ENCODE peak calls at places on chromosomes 6 and 20, in eight cellular contexts. R is fibroblast of mammary gland; L is fibroblast of the conjunctiva; G is adipocyte; H is NCI-H510A treated with DMSO at 0.1 percent for 48 hours; J is AML-193; E is choroid plexus epithelial cell; Y is stimulated activated CD4-positive, alpha-beta T cell treated with anti-CD3 and anti-CD28 coated beads, Interleukin-15, amount 100 ng/mL, for 1 hour. O is an unnamed sample.

GRCh38 chr6:34695729-34696188 is 808 bp downstream of the ILRUN start:
- DNase-seq in J (no peak), E (no peak), R (no peak), L (no peak), Y (no peak), G (no peak), H (no peak), O (no peak)

GRCh38 chr6:154705471-154706113 is 27.6 kb upstream of the SCAF8 start:
- DNase-seq in H (no peak), G (no peak), E (peak), L (no peak), R (peak), Y (no peak), J (no peak), O (no peak)

GRCh38 chr20:59664389-59665055 is 60.2 kb downstream of the PHACTR3 start:
- DNase-seq in G (no peak), Y (no peak), E (no peak), L (no peak), H (no peak), R (no peak), J (no peak), O (no peak)

GRCh38 chr6:144063744-144064401 is 31.5 kb downstream of the SF3B5 start:
- DNase-seq in J (peak), Y (peak), H (peak), E (peak), G (peak), L (no peak), R (peak), O (peak)

GRCh38 chr6:109821494-109821893 is 130.4 kb downstream of the FIG4 start:
- DNase-seq in L (no peak), G (no peak), E (peak), J (no peak), Y (no peak), H (no peak), R (no peak), O (no peak)

GRCh38 chr6:101539510-101540245 is 146.2 kb downstream of the GRIK2 start:
- DNase-seq in H (no peak), E (peak), J (no peak), L (peak), R (peak), G (peak), Y (no peak), O (no peak)

GRCh38 chr20:14470231-14470894 is 133.0 kb upstream of the FLRT3 start:
- DNase-seq in E (no peak), J (no peak), G (no peak), L (no peak), R (no peak), H (no peak), Y (no peak), O (no peak)

GRCh38 chr6:26571592-26572296 is 25.0 kb upstream of the ABT1 start:
- DNase-seq in R (peak), Y (no peak), E (peak), G (peak), H (peak), L (peak), J (peak), O (peak)

GRCh38 chr20:5065489-5066383 is 54.0 kb downstream of the PCNA start:
- DNase-seq in R (peak), Y (no peak), E (peak), J (peak), G (peak), H (no peak), L (peak), O (peak)

GRCh38 chr6:37483917-37484785 is 15.5 kb downstream of the CCDC167 start:
- DNase-seq in Y (peak), R (peak), H (peak), G (peak), L (peak), J (peak), E (peak), O (peak)

GRCh38 chr6:42722497-42722896 is at the start of gene PRPH2:
- DNase-seq in J (no peak), R (no peak), Y (no peak), E (no peak), G (no peak), H (no peak), L (no peak), O (no peak)

GRCh38 chr6:17600527-17601388 is 656 bp downstream of the FAM8A1 start:
- DNase-seq in R (peak), H (peak), E (peak), Y (no peak), J (peak), L (no peak), G (peak), O (peak)

GRCh38 chr6:132399376-132400074 is 1.8 kb downstream of the MOXD1 start:
- DNase-seq in E (peak), J (no peak), Y (no peak), H (no peak), L (no peak), G (peak), R (peak), O (no peak)

GRCh38 chr6:129575378-129576118 is 134.4 kb downstream of the ARHGAP18 start:
- DNase-seq in E (peak), G (peak), R (peak), H (peak), Y (no peak), L (peak), J (peak), O (no peak)

GRCh38 chr6:140160494-140160893 is 786.0 kb upstream of the CITED2 start:
- DNase-seq in R (no peak), G (no peak), J (no peak), E (no peak), H (no peak), Y (no peak), L (no peak), O (no peak)

GRCh38 chr6:128443553-128443952 is 76.8 kb downstream of the PTPRK start:
- DNase-seq in G (no peak), E (peak), R (no peak), J (no peak), L (no peak), Y (no peak), H (no peak), O (no peak)

GRCh38 chr20:33709398-33709797 is 10.7 kb downstream of the PXMP4 start:
- DNase-seq in J (no peak), E (no peak), R (peak), G (no peak), Y (no peak), H (no peak), L (no peak), O (no peak)

GRCh38 chr6:55388161-55388560 is 60.9 kb downstream of the GFRAL start:
- DNase-seq in G (no peak), R (peak), J (no peak), E (peak), H (no peak), L (no peak), Y (no peak), O (no peak)

GRCh38 chr6:156980515-156980914 is 203.3 kb downstream of the ARID1B start:
- DNase-seq in G (peak), J (no peak), L (no peak), Y (no peak), H (peak), R (no peak), E (no peak), O (no peak)

GRCh38 chr6:12718025-12718424 is 1.5 kb downstream of the PHACTR1 start:
- DNase-seq in H (no peak), Y (no peak), R (no peak), E (peak), J (no peak), L (no peak), G (peak), O (no peak)